ENCODE peak calls at places on chromosomes 6 and 20, in seven cellular contexts. M is AG09309, I is right lobe of liver, B is BJ, L is A549, Z is epithelial cell of esophagus, R is ovary. X is an unnamed sample.

GRCh38 chr20:24628985-24629384 is 159.6 kb downstream of the SYNDIG1 start:
- DNase-seq in M (no peak), I (no peak), B (no peak), L (no peak), Z (no peak), R (no peak), X (no peak)

GRCh38 chr6:170456886-170457698 is 96.0 kb downstream of the PSMB1 start:
- DNase-seq in M (no peak), I (no peak), B (no peak), L (no peak), Z (no peak), R (no peak), X (peak; percentile 20)

GRCh38 chr6:154314084-154314483 is 42.5 kb downstream of the IPCEF1 start:
- DNase-seq in M (no peak), I (no peak), B (no peak), L (no peak), Z (no peak), R (no peak), X (peak; percentile 33)

GRCh38 chr20:43731469-43731868 is 4.7 kb upstream of the GTSF1L start:
- DNase-seq in M (no peak), I (no peak), B (peak; percentile 4), L (no peak), Z (no peak), R (no peak), X (peak; percentile 73)

GRCh38 chr6:1524040-1524480 is 85.7 kb upstream of the FOXC1 start:
- DNase-seq in M (no peak), I (peak; percentile 78), B (no peak), L (peak; percentile 70), Z (peak; percentile 73), R (peak; percentile 83), X (peak; percentile 38)

GRCh38 chr20:62143976-62144825 is 632 bp downstream of the SS18L1 start:
- DNase-seq in M (peak; percentile 21), I (peak; percentile 80), B (no peak), L (peak; percentile 66), Z (peak; percentile 82), R (peak; percentile 53), X (peak; percentile 59)

GRCh38 chr6:148501178-148501590 is 158.5 kb downstream of the SASH1 start:
- DNase-seq in M (peak; percentile 99), I (no peak), B (peak; percentile 95), L (peak; percentile 6), Z (peak; percentile 63), R (no peak), X (peak; percentile 100)

GRCh38 chr6:44415424-44415823 is 27.9 kb downstream of the CDC5L start:
- DNase-seq in M (no peak), I (no peak), B (no peak), L (peak; percentile 7), Z (peak; percentile 18), R (no peak), X (no peak)

GRCh38 chr6:20169786-20170185 is 42.5 kb downstream of the MBOAT1 start:
- DNase-seq in M (no peak), I (no peak), B (no peak), L (no peak), Z (no peak), R (no peak), X (peak; percentile 4)

GRCh38 chr6:100435299-100435698 is 29.4 kb downstream of the SIM1 start:
- DNase-seq in M (no peak), I (no peak), B (no peak), L (peak; percentile 75), Z (peak; percentile 76), R (no peak), X (no peak)

GRCh38 chr6:133814797-133815196 is 74.1 kb upstream of the TCF21 start:
- DNase-seq in M (peak; percentile 14), I (no peak), B (no peak), L (peak; percentile 39), Z (peak; percentile 84), R (no peak), X (peak; percentile 79)

GRCh38 chr6:26172496-26172958 is 85.3 kb downstream of the HFE start:
- DNase-seq in M (no peak), I (no peak), B (no peak), L (no peak), Z (no peak), R (no peak), X (peak; percentile 59)

GRCh38 chr6:83193747-83194582 is 808 bp downstream of the RWDD2A start:
- DNase-seq in M (no peak), I (peak; percentile 72), B (no peak), L (peak; percentile 18), Z (peak; percentile 21), R (peak; percentile 66), X (no peak)

GRCh38 chr6:2958331-2958711 is 13.0 kb downstream of the SERPINB6 start:
- DNase-seq in M (no peak), I (no peak), B (no peak), L (no peak), Z (no peak), R (no peak), X (no peak)

GRCh38 chr6:159983641-159984080 is 14.8 kb downstream of the IGF2R start:
- DNase-seq in M (no peak), I (no peak), B (no peak), L (no peak), Z (no peak), R (no peak), X (peak; percentile 46)

GRCh38 chr6:20115269-20116005 is 96.8 kb downstream of the MBOAT1 start:
- DNase-seq in M (no peak), I (no peak), B (no peak), L (no peak), Z (no peak), R (no peak), X (no peak)

GRCh38 chr20:40781979-40782378 is 92.9 kb upstream of the MAFB start:
- DNase-seq in M (no peak), I (no peak), B (no peak), L (no peak), Z (no peak), R (no peak), X (no peak)

GRCh38 chr20:51144476-51144875 is 121.6 kb upstream of the KCNG1 start:
- DNase-seq in M (no peak), I (no peak), B (no peak), L (no peak), Z (no peak), R (no peak), X (no peak)

GRCh38 chr20:3160418-3160817 is 753 bp upstream of the FASTKD5 start:
- DNase-seq in M (no peak), I (no peak), B (no peak), L (no peak), Z (no peak), R (no peak), X (no peak)

GRCh38 chr6:5514353-5514752 is 253.0 kb downstream of the FARS2 start:
- DNase-seq in M (no peak), I (no peak), B (no peak), L (no peak), Z (no peak), R (no peak), X (no peak)

GRCh38 chr6:161458199-161458598 is 184.3 kb upstream of the AGPAT4 start:
- DNase-seq in M (no peak), I (no peak), B (no peak), L (no peak), Z (no peak), R (no peak), X (no peak)

GRCh38 chr20:6122111-6122872 is 538 bp downstream of the FERMT1 start:
- DNase-seq in M (no peak), I (no peak), B (no peak), L (peak; percentile 45), Z (peak; percentile 97), R (no peak), X (peak; percentile 81)

GRCh38 chr6:123316733-123317323 is 319.9 kb downstream of the TRDN start:
- DNase-seq in M (no peak), I (no peak), B (no peak), L (peak; percentile 8), Z (peak; percentile 22), R (no peak), X (peak; percentile 45)

GRCh38 chr6:52063584-52064400 is 23.6 kb downstream of the PKHD1 start:
- DNase-seq in M (no peak), I (no peak), B (no peak), L (peak; percentile 36), Z (peak; percentile 65), R (no peak), X (peak; percentile 34)

GRCh38 chr6:158629376-158630221 is 14.9 kb downstream of the DYNLT1 start:
- DNase-seq in M (no peak), I (no peak), B (no peak), L (no peak), Z (no peak), R (peak; percentile 23), X (no peak)

GRCh38 chr6:34630040-34630439 is 66.5 kb downstream of the ILRUN start:
- DNase-seq in M (peak; percentile 83), I (no peak), B (peak; percentile 82), L (peak; percentile 76), Z (peak; percentile 90), R (no peak), X (peak; percentile 94)

GRCh38 chr6:39770476-39770875 is 21.7 kb upstream of the DAAM2 start:
- DNase-seq in M (no peak), I (no peak), B (no peak), L (no peak), Z (no peak), R (no peak), X (no peak)

GRCh38 chr20:34127787-34128186 is 15.7 kb upstream of the EIF2S2 start:
- DNase-seq in M (no peak), I (no peak), B (no peak), L (no peak), Z (no peak), R (no peak), X (no peak)

GRCh38 chr20:34124469-34125249 is 12.6 kb upstream of the EIF2S2 start:
- DNase-seq in M (no peak), I (no peak), B (no peak), L (no peak), Z (no peak), R (no peak), X (no peak)

GRCh38 chr20:34129518-34130162 is 17.6 kb upstream of the EIF2S2 start:
- DNase-seq in M (peak; percentile 29), I (no peak), B (no peak), L (peak; percentile 77), Z (peak; percentile 77), R (peak; percentile 54), X (peak; percentile 85)
- H3K4me3 ChIP-seq in M (no peak overlapping the region), I (no peak overlapping the region), B (no peak overlapping the region), L (peak overlapping the region; percentile 14), Z (no peak overlapping the region), R (no peak overlapping the region), X (no peak overlapping the region)

GRCh38 chr20:57810511-57811372 is 100.9 kb upstream of the PMEPA1 start:
- DNase-seq in M (no peak), I (no peak), B (no peak), L (peak; percentile 60), Z (peak; percentile 70), R (no peak), X (no peak)
- TF ChIP-seq CTCF in M (no peak), I (no peak), B (no peak), L (no peak), Z (no peak), R (no peak), X (no peak)

GRCh38 chr6:73394577-73395354 is at the start of gene DDX43:
- DNase-seq in M (peak; percentile 31), I (no peak), B (no peak), L (no peak), Z (peak; percentile 19), R (peak; percentile 34), X (peak; percentile 8)
- H3K4me3 ChIP-seq in M (peak within 1 kb of the TSS; percentile 48), I (no peak within 1 kb of the TSS), B (peak within 1 kb of the TSS; percentile 29), L (no peak within 1 kb of the TSS), Z (peak within 1 kb of the TSS; percentile 37), R (no peak within 1 kb of the TSS), X (no peak within 1 kb of the TSS)

DNA sequence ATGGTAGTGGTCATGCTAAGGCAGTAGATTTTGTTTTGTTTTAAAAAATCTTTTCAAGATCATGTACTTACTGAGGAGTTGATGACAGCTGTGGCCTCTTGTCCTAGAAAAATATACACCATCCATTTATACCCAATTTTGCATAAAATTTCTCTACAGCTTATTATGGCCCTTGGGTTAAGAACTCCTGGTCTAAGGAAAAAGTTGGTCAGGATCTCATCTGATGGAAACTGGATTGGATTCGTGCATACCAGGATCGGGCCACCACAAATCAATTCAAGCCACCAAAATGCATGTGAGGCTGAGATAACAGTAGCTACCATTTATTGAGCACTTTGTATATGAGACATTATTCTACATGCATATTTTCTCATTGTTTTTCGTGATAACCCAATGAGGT is 244.4 kb downstream of the ZFAND3 start:
- DNase-seq in M (no peak), I (no peak), B (no peak), L (no peak), Z (no peak), R (no peak), X (no peak)
- TF ChIP-seq CTCF in M (no peak), I (no peak), B (no peak), L (no peak), Z (no peak), R (no peak), X (no peak)